ENCODE peak calls at places on chromosomes 6 and 20, in four cellular contexts. E is spleen, Q is body of pancreas, R is Peyer's patch. D is an unnamed sample.

GRCh38 chr6:31687860-31688693 is 7.2 kb upstream of the LY6G5C start:
- DNase-seq in E (no peak), Q (no peak), R (no peak), D (no peak)

GRCh38 chr6:152195896-152196295 is 388.4 kb downstream of the ESR1 start:
- DNase-seq in Q (no peak), E (no peak), R (no peak), D (no peak)

GRCh38 chr6:55040102-55040848 is 134.0 kb upstream of the HCRTR2 start:
- DNase-seq in Q (no peak), E (no peak), R (no peak), D (no peak)

GRCh38 chr6:141103246-141103645 is 1029.5 kb upstream of the GJE1 start:
- DNase-seq in E (no peak), R (no peak), Q (no peak), D (no peak)

GRCh38 chr6:13147396-13148181 is 180.7 kb downstream of the TBC1D7 start:
- DNase-seq in R (no peak), Q (no peak), E (no peak), D (no peak)

GRCh38 chr6:16258709-16259075 is 20.3 kb downstream of the GMPR start:
- DNase-seq in Q (no peak), E (no peak), R (no peak), D (no peak)

GRCh38 chr6:14450133-14451040 is 332.8 kb downstream of the CD83 start:
- DNase-seq in R (no peak), Q (no peak), E (no peak), D (no peak)

GRCh38 chr6:56890683-56891429 is 64.1 kb upstream of the BEND6 start:
- DNase-seq in Q (peak), E (no peak), R (no peak), D (no peak)

GRCh38 chr20:43507150-43508080 is at the start of gene L3MBTL1:
- DNase-seq in Q (peak), R (no peak), E (peak), D (no peak)

GRCh38 chr20:18019068-18019467 is 38.6 kb downstream of the OVOL2 start:
- DNase-seq in R (no peak), Q (no peak), E (peak), D (no peak)

GRCh38 chr6:13810688-13811446 is 3.5 kb downstream of the MCUR1 start:
- DNase-seq in Q (no peak), R (no peak), E (no peak), D (no peak)

GRCh38 chr6:70396796-70397729 is 16.2 kb upstream of the FAM135A start:
- DNase-seq in E (no peak), Q (peak), R (no peak), D (no peak)

DNA sequence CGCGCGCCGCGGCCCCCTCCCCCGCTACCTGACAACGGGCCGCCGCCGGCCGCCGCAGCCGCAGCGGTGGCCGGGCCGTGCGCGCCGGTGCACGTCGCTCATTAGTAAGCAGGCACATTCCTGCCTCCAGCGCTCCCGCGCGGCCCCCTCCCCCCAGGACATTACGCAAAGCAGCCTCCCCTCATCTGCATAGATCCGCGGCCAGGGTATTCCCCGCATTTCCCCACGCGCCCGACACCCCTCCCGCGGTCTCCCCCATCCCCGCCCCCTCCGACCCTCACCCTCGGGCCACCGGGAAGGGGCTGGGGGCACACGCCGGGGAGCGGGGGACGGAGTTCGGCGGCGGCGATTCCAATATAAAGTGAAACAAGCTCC is at the start of gene HIVEP2:
- DNase-seq in Q (peak), E (peak), R (peak), D (peak)
- TF ChIP-seq CTCF in Q (peak), E (no peak), R (peak), D (peak)

GRCh38 chr20:2699775-2700413 is 7.3 kb downstream of the EBF4 start:
- DNase-seq in R (no peak), E (no peak), Q (no peak), D (no peak)
- TF ChIP-seq POLR2A in R (no peak), E (no peak), Q (no peak), D (no peak)

DNA sequence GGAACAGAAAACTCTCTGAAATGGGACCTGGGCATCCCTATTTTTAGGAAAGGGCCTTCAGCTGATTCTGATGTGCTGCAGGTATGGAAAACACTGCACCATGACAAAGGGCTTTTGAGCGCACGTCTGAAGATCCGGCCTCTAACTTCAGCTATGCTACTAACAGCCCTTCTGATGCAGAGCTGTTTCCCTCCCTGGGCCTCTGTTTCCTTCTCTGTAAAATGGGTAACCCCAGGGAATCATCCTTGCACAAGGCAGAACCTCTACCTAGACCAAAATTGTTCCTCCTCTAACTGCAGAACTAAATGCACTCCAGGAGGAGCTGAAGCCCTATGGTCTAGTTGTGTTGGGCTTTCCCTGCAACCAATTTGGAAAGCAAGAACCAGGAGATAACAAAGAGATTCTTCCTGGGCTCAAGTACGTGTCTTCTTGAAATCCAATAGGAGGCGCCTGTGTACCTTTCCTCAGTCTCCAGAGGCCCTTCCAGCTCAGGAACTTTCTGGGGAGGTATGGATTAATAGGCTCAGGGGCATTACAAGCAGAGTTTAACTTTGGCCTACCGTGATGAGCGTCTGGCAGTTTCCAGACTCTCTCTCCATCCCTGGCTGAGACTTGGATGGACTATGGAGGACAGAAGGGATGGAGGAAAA is 5.9 kb downstream of the GPX5 start:
- DNase-seq in R (no peak), E (no peak), Q (no peak), D (no peak)
- TF ChIP-seq CTCF in R (no peak), E (no peak), Q (no peak), D (no peak)

GRCh38 chr6:33198159-33198852 is 2.2 kb downstream of the RXRB start:
- DNase-seq in Q (no peak), E (peak), R (no peak), D (no peak)

GRCh38 chr6:33200234-33201146 is at the start of the genes RXRB and SLC39A7:
- DNase-seq in R (peak), E (peak), Q (peak), D (peak)

GRCh38 chr6:33198853-33199436 is 1.5 kb downstream of the RXRB start:
- DNase-seq in Q (no peak), E (peak), R (no peak), D (no peak)

GRCh38 chr6:33201147-33201545 is 479 bp downstream of the SLC39A7 start:
- DNase-seq in R (no peak), Q (no peak), E (peak), D (no peak)

GRCh38 chr6:33199687-33200233 is 705 bp downstream of the RXRB start:
- DNase-seq in Q (peak), E (peak), R (peak), D (no peak)
- TF ChIP-seq POLR2A in Q (no peak), E (no peak), R (no peak), D (no peak)

GRCh38 chr6:92281571-92282076 is 1137.7 kb downstream of the EPHA7 start:
- DNase-seq in R (no peak), Q (no peak), E (no peak), D (no peak)
- TF ChIP-seq CTCF in R (no peak), Q (no peak), E (no peak), D (no peak)

GRCh38 chr20:57399587-57400261 is 8.5 kb downstream of the RBM38 start:
- DNase-seq in E (peak), Q (peak), R (peak), D (no peak)
- TF ChIP-seq POLR2A in E (no peak), Q (no peak), R (no peak), D (no peak)

DNA sequence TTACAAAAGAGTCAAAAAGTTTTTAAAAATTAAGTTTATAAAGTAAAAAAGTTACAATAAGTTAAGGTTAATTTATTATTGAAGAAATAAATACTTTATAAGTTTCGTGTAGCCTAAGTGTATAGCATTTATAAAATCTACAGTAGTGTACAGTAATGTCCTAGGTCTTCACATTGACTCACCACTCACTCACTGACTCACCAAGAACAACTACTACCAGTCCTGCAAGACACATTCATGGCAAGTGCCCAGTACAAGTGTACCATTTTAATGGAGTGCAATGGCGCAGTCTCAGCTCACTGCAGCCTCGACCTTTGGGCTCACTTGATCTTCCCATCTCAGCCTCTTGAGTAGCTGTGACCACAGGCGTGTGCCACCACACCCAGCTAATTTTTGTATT is 128.2 kb downstream of the GPX5 start:
- DNase-seq in R (no peak), E (no peak), Q (no peak), D (no peak)
- TF ChIP-seq CTCF in R (no peak), E (no peak), Q (no peak), D (no peak)

GRCh38 chr6:5163233-5163632 is 78.1 kb downstream of the PPP1R3G start:
- DNase-seq in R (no peak), E (no peak), Q (no peak), D (no peak)
- TF ChIP-seq POLR2A in R (no peak), E (no peak), Q (no peak), D (no peak)

GRCh38 chr6:168060521-168060931 is 18.5 kb downstream of the FRMD1 start:
- DNase-seq in R (no peak), Q (peak), E (no peak), D (peak)
- TF ChIP-seq CTCF in R (peak), Q (peak), E (peak), D (peak)

D was measured in uterus.